ENCODE peak calls at places on chromosome 13, in seven cellular contexts. Z is hepatocyte; E is CD8-positive, alpha-beta T cell; J is progenitor cell of endocrine pancreas; F is dorsolateral prefrontal cortex; W is neural progenitor cell; C is fibroblast of the aortic adventitia. A is an unnamed sample.

GRCh38 chr13:94416454-94417080 is 62.9 kb downstream of the DCT start:
- DNase-seq in E (no peak), W (peak), F (no peak), J (peak), Z (peak), C (no peak), A (no peak)

GRCh38 chr13:48214519-48215121 is 18.4 kb upstream of the ITM2B start:
- DNase-seq in F (no peak), C (no peak), W (no peak), J (no peak), E (no peak), Z (no peak), A (no peak)

GRCh38 chr13:102847272-102848234 is 1.7 kb downstream of the ERCC5 start:
- DNase-seq in W (peak), C (peak), J (no peak), F (no peak), Z (peak), E (no peak), A (no peak)

GRCh38 chr13:76019421-76020044 is 383.4 kb downstream of the LMO7 start:
- DNase-seq in F (peak), W (peak), Z (peak), J (peak), E (no peak), C (no peak), A (no peak)

GRCh38 chr13:67506407-67506806 is 276.3 kb upstream of the PCDH9 start:
- DNase-seq in W (no peak), F (no peak), C (no peak), E (no peak), J (no peak), Z (no peak), A (no peak)

GRCh38 chr13:46313441-46314257 is 73.4 kb downstream of the RUBCNL start:
- DNase-seq in W (no peak), J (no peak), F (no peak), E (no peak), Z (no peak), C (no peak), A (no peak)

GRCh38 chr13:42363941-42364612 is 92.1 kb downstream of the AKAP11 start:
- DNase-seq in E (no peak), J (no peak), F (no peak), W (no peak), C (no peak), Z (no peak), A (no peak)

GRCh38 chr13:68697551-68697950 is 1410.1 kb upstream of the ATXN8OS start:
- DNase-seq in Z (peak), F (no peak), E (no peak), C (no peak), W (no peak), J (no peak), A (no peak)

GRCh38 chr13:109332501-109333499 is 453.6 kb downstream of the IRS2 start:
- DNase-seq in C (no peak), F (no peak), J (no peak), W (no peak), E (no peak), Z (no peak), A (no peak)

GRCh38 chr13:21402586-21403307 is 56.4 kb downstream of the ZDHHC20 start:
- DNase-seq in F (no peak), E (no peak), W (no peak), Z (no peak), J (no peak), C (peak), A (no peak)

GRCh38 chr13:50910483-50910805 is 853 bp downstream of the RNASEH2B start:
- DNase-seq in Z (no peak), J (peak), C (peak), F (peak), E (no peak), W (peak), A (no peak)

GRCh38 chr13:41405367-41405766 is 52.0 kb upstream of the RGCC start:
- DNase-seq in J (no peak), E (no peak), C (no peak), W (no peak), F (no peak), Z (no peak), A (no peak)

GRCh38 chr13:49669735-49670309 is 21.5 kb downstream of the EBPL start:
- DNase-seq in F (peak), J (peak), Z (peak), W (peak), E (no peak), C (peak), A (no peak)

GRCh38 chr13:38210928-38211596 is 138.6 kb upstream of the UFM1 start:
- DNase-seq in W (no peak), C (no peak), F (no peak), E (no peak), J (no peak), Z (no peak), A (no peak)

GRCh38 chr13:79056706-79057105 is 349.3 kb downstream of the RBM26 start:
- DNase-seq in W (no peak), E (no peak), F (no peak), J (no peak), Z (no peak), C (no peak), A (no peak)

GRCh38 chr13:82305588-82305987 is 1576.7 kb downstream of the SLITRK1 start:
- DNase-seq in W (no peak), E (no peak), C (no peak), J (no peak), Z (no peak), F (no peak), A (no peak)

GRCh38 chr13:77267362-77267761 is 59.5 kb downstream of the MYCBP2 start:
- DNase-seq in Z (no peak), J (no peak), W (no peak), C (peak), E (no peak), F (no peak), A (no peak)

GRCh38 chr13:73015799-73016198 is 43.0 kb upstream of the KLF5 start:
- DNase-seq in J (no peak), W (no peak), F (no peak), C (no peak), Z (no peak), E (no peak), A (no peak)

GRCh38 chr13:19794552-19795143 is 11.9 kb upstream of the PSPC1 start:
- DNase-seq in W (no peak), E (no peak), C (no peak), J (peak), F (no peak), Z (peak), A (no peak)

GRCh38 chr13:36736119-36736726 is 62.4 kb downstream of the SERTM1 start:
- DNase-seq in W (peak), E (no peak), F (peak), Z (peak), C (peak), J (peak), A (peak)

GRCh38 chr13:27137759-27138158 is 33.9 kb downstream of the USP12 start:
- DNase-seq in J (no peak), E (no peak), W (no peak), Z (no peak), C (peak), F (peak), A (no peak)

GRCh38 chr13:33322474-33322827 is 36.9 kb upstream of the STARD13 start:
- DNase-seq in J (no peak), W (no peak), E (no peak), C (peak), F (no peak), Z (no peak), A (no peak)

GRCh38 chr13:55606045-55606665 is 1534.6 kb upstream of the PRR20A start:
- DNase-seq in W (no peak), F (no peak), Z (no peak), J (no peak), E (no peak), C (no peak), A (no peak)

GRCh38 chr13:110113284-110113764 is 193.6 kb downstream of the COL4A1 start:
- DNase-seq in W (no peak), F (no peak), E (no peak), C (peak), J (no peak), Z (no peak), A (no peak)

GRCh38 chr13:113759525-113760137 is 605 bp downstream of the TMEM255B start:
- DNase-seq in Z (no peak), J (no peak), F (no peak), W (peak), E (no peak), C (peak), A (no peak)

GRCh38 chr13:40394304-40394983 is 272.0 kb downstream of the FOXO1 start:
- DNase-seq in Z (no peak), E (no peak), F (no peak), J (no peak), C (peak), W (no peak), A (no peak)

GRCh38 chr13:113951246-113951999 is 22.5 kb downstream of the C13orf46 start:
- DNase-seq in C (peak), J (no peak), W (peak), E (peak), Z (peak), F (peak), A (no peak)

GRCh38 chr13:114134111-114134943 is 1.9 kb upstream of the RASA3 start:
- DNase-seq in E (no peak), C (no peak), Z (no peak), J (no peak), W (peak), F (no peak), A (no peak)

GRCh38 chr13:42001580-42001979 is 40.7 kb upstream of the VWA8 start:
- DNase-seq in W (peak), F (no peak), Z (peak), E (no peak), C (peak), J (no peak), A (no peak)

GRCh38 chr13:62510906-62511655 is 1095.4 kb upstream of the PCDH20 start:
- DNase-seq in F (no peak), W (no peak), J (no peak), Z (no peak), E (no peak), C (no peak), A (no peak)

GRCh38 chr13:37338721-37339120 is 233.3 kb upstream of the CSNK1A1L start:
- DNase-seq in E (no peak), J (no peak), F (no peak), W (no peak), C (no peak), Z (no peak), A (no peak)

GRCh38 chr13:79581870-79582315 is 100.9 kb downstream of the NDFIP2 start:
- DNase-seq in J (no peak), W (peak), F (no peak), Z (no peak), E (no peak), C (peak), A (no peak)

GRCh38 chr13:77868717-77869116 is 49.9 kb downstream of the EDNRB start:
- DNase-seq in Z (no peak), C (no peak), F (no peak), W (no peak), E (no peak), J (no peak), A (no peak)

GRCh38 chr13:39818953-39819352 is 163.5 kb downstream of the COG6 start:
- DNase-seq in Z (no peak), W (no peak), J (no peak), F (no peak), E (no peak), C (no peak), A (no peak)

GRCh38 chr13:109361562-109361961 is 424.8 kb downstream of the IRS2 start:
- DNase-seq in W (no peak), F (no peak), Z (no peak), J (no peak), C (no peak), E (no peak), A (no peak)

GRCh38 chr13:53089951-53090350 is 61.3 kb downstream of the OLFM4 start:
- DNase-seq in W (no peak), F (no peak), C (no peak), E (no peak), Z (no peak), J (no peak), A (no peak)

DNA sequence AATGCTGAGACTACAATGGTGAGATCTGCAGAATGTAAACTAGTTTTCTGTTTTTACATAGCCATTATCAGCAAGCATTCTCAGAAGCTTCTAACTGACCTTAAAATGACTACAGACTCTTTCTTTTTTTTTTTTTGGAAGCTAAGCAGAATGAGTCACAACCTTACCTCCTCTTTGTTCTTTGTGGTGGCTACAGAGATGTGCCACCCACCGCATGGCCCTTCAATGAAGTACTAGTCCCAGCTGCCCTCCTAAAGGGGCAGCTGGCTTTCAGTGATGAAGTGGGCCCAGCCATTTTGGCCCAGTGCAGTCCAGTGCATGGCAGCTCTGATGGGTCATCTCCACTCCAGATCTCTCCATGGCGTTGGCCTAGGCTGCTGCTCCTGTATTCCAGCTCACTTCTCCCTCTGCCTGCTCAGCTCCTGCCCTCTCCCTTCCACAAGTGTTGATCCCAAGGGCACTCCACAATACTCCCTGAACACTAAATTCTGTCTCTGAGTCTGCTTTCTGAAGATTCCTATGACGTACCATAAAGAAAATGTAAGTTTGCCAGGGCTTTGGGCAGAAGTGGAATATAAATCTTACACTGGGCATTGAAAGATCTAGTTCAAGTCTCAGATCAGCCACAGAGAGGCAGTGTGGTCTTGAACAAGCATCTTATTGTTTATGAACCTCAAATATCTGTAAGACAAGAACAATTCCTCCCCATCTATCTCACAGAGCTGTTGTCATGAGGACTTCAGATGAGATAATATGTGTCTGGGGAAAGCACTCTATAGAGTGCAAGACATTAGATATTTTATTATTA is 85.6 kb downstream of the RXFP2 start:
- DNase-seq in F (no peak), Z (no peak), J (no peak), C (peak), W (no peak), E (no peak), A (no peak)
- TF ChIP-seq CTCF in F (peak), Z (peak), J (peak), C (no peak), W (no peak), E (no peak), A (peak)

GRCh38 chr13:30158774-30159445 is 148.4 kb downstream of the KATNAL1 start:
- DNase-seq in J (no peak), Z (no peak), E (no peak), W (no peak), C (peak), F (no peak), A (no peak)
- TF ChIP-seq CTCF in J (peak), Z (peak), E (peak), W (no peak), C (peak), F (no peak), A (peak)

GRCh38 chr13:105139380-105140285 is 1395.8 kb downstream of the EFNB2 start:
- DNase-seq in F (peak), J (no peak), E (peak), Z (no peak), C (peak), W (no peak), A (no peak)
- TF ChIP-seq CTCF in F (peak), J (no peak), E (no peak), Z (no peak), C (no peak), W (no peak), A (no peak)

GRCh38 chr13:65063753-65064152 is 2166.4 kb downstream of the PCDH9 start:
- DNase-seq in J (no peak), C (peak), W (no peak), E (no peak), F (no peak), Z (no peak), A (no peak)

GRCh38 chr13:65064967-65065366 is 2165.2 kb downstream of the PCDH9 start:
- DNase-seq in W (no peak), E (no peak), F (no peak), Z (no peak), J (no peak), C (no peak), A (no peak)
- TF ChIP-seq CTCF in W (no peak), E (no peak), F (no peak), Z (no peak), J (no peak), C (no peak), A (no peak)

DNA sequence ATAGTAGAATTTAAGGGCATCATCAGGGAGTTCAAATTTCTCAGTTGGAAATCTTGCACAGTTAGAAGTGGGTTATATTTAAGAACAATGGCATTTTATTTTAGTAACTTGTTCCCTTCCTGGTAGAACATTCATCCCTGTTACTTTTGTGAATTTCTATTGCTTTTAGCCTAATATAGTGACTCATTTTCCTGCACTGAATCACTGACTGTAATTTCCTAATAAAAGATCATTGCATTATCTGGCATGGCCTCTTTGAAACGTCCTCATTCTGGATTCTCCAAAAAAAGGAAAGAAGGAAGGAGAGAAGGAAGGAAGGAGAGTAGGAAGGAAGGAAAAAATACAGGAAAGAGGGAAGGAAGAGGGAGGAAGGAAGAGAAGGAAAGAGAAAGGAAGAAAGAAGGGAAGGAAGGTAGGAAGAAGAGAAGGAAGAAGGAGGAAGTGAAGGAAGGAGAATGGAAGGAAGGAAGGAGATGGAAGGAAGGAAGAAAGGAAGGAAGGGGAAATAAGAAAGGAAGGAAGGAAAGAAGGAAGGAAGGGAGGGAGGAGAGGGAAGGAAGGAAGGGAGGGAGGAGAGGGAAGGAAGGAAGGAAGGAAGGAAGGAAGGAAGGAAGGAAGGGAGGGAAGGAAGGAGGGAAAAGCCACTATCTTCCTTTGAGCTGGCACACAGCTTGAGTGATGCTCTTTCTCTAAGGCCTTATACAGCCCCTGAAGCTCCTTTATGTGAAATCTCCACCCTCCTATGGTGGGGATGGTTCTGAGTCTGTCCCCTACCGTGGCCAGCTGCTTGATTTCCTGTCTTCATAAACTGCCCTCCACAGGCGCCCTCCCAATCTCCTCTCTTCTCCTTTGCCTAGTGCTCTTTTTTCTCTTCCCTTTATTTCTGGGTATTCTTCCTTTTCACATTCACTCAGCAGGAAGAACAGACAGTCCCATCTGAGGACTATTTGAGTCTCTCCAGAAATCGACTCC is 29.8 kb upstream of the TM9SF2 start:
- DNase-seq in Z (no peak), W (no peak), F (no peak), C (peak), E (no peak), J (no peak), A (no peak)
- TF ChIP-seq CTCF in Z (no peak), W (no peak), F (no peak), C (no peak), E (no peak), J (no peak), A (no peak)

GRCh38 chr13:107864543-107865460 is 350.5 kb downstream of the LIG4 start:
- DNase-seq in J (peak), C (peak), Z (peak), E (no peak), F (no peak), W (peak), A (no peak)

GRCh38 chr13:107867701-107868661 is 347.4 kb downstream of the LIG4 start:
- DNase-seq in Z (peak), W (peak), E (no peak), C (peak), F (peak), J (peak), A (no peak)

GRCh38 chr13:107866666-107867623 is 348.4 kb downstream of the LIG4 start:
- DNase-seq in C (peak), J (peak), Z (peak), E (no peak), F (peak), W (peak), A (no peak)

GRCh38 chr13:107866007-107866665 is 349.2 kb downstream of the LIG4 start:
- DNase-seq in C (no peak), Z (peak), F (peak), J (peak), E (no peak), W (peak), A (no peak)

DNA sequence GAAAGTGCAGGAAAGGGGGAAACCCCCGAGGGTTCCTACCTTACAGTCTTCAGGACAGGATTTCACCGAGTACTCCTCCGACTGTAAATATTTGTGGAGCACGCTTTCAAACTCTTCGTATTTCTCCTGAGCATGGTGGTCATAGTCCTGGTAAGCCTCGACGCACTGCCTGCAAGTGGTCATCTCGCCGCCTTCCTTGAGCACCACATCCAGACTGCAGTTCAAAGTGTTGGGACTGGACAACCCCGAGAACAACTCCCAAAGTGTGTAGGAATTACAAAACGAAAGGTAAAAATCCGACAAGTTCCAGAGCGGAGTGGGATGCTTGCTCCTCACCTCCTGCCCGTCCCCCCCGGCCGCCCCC is 349.7 kb downstream of the LIG4 start:
- DNase-seq in E (no peak), J (no peak), W (no peak), Z (no peak), F (no peak), C (peak), A (no peak)
- TF ChIP-seq CTCF in E (no peak), J (no peak), W (no peak), Z (no peak), F (no peak), C (no peak), A (no peak)

DNA sequence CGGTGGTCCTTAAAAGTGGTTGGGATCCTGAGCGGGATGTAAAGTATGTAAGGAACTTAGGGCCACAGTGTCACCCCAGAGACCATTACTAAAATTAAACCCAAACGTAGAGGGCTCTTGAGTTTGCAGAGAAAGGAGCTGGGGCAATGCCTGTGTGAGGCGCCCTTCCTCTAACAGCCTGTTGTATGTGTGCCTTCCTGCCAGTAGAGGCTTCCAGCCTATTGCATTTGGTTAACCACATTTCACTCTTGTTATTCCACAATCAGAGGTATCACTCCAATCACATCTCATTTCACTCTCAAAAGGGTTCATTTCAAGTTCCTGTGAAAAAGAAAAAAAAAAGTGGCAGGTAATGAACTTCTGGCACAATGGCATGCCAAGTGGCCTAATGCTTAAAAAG is 29.4 kb downstream of the DIAPH3 start:
- DNase-seq in Z (no peak), J (no peak), E (no peak), F (no peak), C (peak), W (peak), A (no peak)
- TF ChIP-seq CTCF in Z (peak), J (no peak), E (no peak), F (no peak), C (peak), W (peak), A (no peak)